ENCODE peak calls at places on chromosomes 13 and 19, in eight cellular contexts. V is osteoblast, K is aorta, Q is left ventricle myocardium inferior, S is tibial artery, D is endodermal cell, O is heart left ventricle, H is IMR-90. I is an unnamed sample.

GRCh38 chr13:49366841-49367240 is 77.0 kb downstream of the CAB39L start:
- DNase-seq in Q (no peak), D (no peak), S (peak; percentile 79), K (peak; percentile 51), V (no peak), H (peak; percentile 39), O (no peak), I (no peak)

GRCh38 chr13:39765801-39766463 is 110.5 kb downstream of the COG6 start:
- DNase-seq in Q (peak; percentile 35), H (no peak), V (peak; percentile 23), O (peak; percentile 34), K (no peak), D (peak; percentile 76), S (no peak), I (no peak)

GRCh38 chr13:95155093-95155492 is 146.2 kb downstream of the ABCC4 start:
- DNase-seq in Q (no peak), V (no peak), D (no peak), H (no peak), K (no peak), S (no peak), O (no peak), I (no peak)

GRCh38 chr19:56678205-56678604 is 6.6 kb upstream of the ZNF835 start:
- DNase-seq in D (no peak), V (no peak), O (no peak), S (no peak), K (no peak), Q (no peak), H (no peak), I (no peak)

GRCh38 chr13:105139380-105140285 is 1395.8 kb downstream of the EFNB2 start:
- DNase-seq in H (peak; percentile 62), K (peak; percentile 73), D (peak; percentile 59), S (peak; percentile 65), O (peak; percentile 36), Q (peak; percentile 26), V (no peak), I (peak; percentile 4)

GRCh38 chr19:44712864-44713515 is 14.0 kb downstream of the CEACAM16 start:
- DNase-seq in V (no peak), S (no peak), D (no peak), H (no peak), K (no peak), Q (no peak), O (no peak), I (no peak)

GRCh38 chr19:16661480-16662034 is 618 bp downstream of the TMEM38A start:
- DNase-seq in V (peak; percentile 58), S (peak; percentile 91), D (peak; percentile 69), Q (peak; percentile 71), H (no peak), K (peak; percentile 62), O (peak; percentile 72), I (no peak)

GRCh38 chr19:38162632-38163031 is 61.4 kb downstream of the DPF1 start:
- DNase-seq in Q (no peak), D (no peak), H (no peak), K (no peak), V (no peak), S (no peak), O (no peak), I (no peak)

DNA sequence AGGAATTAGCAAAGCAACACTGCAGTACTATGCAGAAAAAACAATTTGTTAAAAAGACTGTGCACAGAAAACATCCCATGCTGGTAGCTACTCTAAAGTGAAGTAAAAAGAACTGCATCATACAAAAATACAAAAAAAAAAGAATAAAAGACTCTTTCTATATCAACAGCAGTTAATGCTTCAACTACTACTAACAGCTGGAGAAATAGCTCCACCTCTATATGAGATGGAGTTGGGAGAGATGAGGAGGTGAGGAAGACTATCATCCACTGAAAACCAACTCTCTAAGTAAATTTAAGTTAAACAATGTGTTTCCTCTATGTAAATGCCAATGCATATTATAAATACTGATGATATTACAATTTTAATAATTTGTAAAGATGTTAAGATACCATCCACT is 1.8 kb downstream of the ZC3H13 start:
- DNase-seq in S (no peak), V (peak; percentile 5), Q (no peak), K (no peak), O (no peak), H (no peak), D (no peak), I (no peak)
- H3K4me3 ChIP-seq in S (no peak overlapping the region), V (no peak overlapping the region), Q (peak overlapping the region; percentile 85), K (no peak overlapping the region), O (peak overlapping the region; percentile 80), H (no peak overlapping the region), D (peak overlapping the region; percentile 88), I (no peak overlapping the region)

GRCh38 chr19:53977429-53977990 is 13.9 kb upstream of the CACNG6 start:
- DNase-seq in D (peak; percentile 93), O (peak; percentile 79), K (peak; percentile 85), S (peak; percentile 78), Q (peak; percentile 61), V (peak; percentile 96), H (peak; percentile 78), I (no peak)

GRCh38 chr19:53981408-53981998 is 9.9 kb upstream of the CACNG6 start:
- DNase-seq in V (peak; percentile 86), O (no peak), H (no peak), S (no peak), D (peak; percentile 71), Q (no peak), K (no peak), I (no peak)

GRCh38 chr19:53980553-53981407 is 10.7 kb upstream of the CACNG6 start:
- DNase-seq in Q (no peak), H (peak; percentile 19), O (no peak), S (no peak), K (no peak), V (peak; percentile 86), D (peak; percentile 94), I (no peak)

GRCh38 chr19:53978975-53979801 is 12.2 kb upstream of the CACNG6 start:
- DNase-seq in H (no peak), O (no peak), Q (no peak), K (no peak), S (no peak), V (peak; percentile 49), D (no peak), I (no peak)

DNA sequence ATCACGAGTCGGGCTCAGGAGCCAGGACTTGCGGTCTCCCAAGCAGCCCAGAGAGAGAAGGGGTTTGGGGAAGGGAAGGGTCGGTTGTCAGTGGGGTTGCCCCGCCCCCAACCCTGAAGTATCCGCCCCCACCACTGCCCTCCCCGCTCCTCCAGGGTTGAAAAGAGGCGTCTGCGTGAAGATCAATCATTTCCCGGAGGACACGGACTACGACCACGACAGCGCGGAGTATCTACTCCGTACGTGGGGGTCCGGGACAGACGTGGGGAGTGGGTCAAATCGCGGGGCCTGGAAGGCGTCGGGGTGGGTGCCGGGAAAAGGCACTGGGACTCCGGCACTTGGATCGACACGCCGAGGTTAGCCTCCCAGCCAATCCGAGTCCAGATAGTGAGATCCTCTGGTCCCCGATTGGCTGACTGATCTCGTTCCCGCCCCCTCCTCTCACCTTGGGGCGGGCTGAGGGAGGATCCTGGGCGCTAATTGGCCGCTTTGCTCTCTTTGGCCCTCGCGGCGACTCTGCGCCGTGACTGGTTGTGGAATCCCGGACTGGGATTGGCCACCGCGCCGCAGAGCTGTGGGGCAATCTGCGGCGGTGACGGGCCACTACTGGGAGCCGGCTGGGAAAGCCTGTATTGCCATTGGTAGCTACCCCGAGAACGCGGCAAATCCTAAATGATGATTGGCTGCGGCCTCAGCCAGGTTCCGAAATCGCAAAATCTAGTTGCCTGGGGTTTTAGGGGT is 13.3 kb upstream of the CACNG6 start:
- DNase-seq in Q (peak; percentile 50), D (peak; percentile 98), H (peak; percentile 84), O (peak; percentile 62), S (no peak), V (peak; percentile 97), K (peak; percentile 70), I (no peak)
- H3K27ac ChIP-seq in Q (no peak overlapping the region), D (no peak overlapping the region), H (no peak overlapping the region), O (no peak overlapping the region), S (no peak overlapping the region), V (no peak overlapping the region), K (no peak overlapping the region), I (no peak overlapping the region)

GRCh38 chr19:39308531-39309304 is 11.9 kb downstream of the LRFN1 start:
- DNase-seq in V (peak; percentile 52), S (peak; percentile 45), Q (no peak), D (peak; percentile 94), K (peak; percentile 16), O (no peak), H (no peak), I (no peak)

GRCh38 chr19:39306075-39306474 is 9.9 kb downstream of the IFNL1 start:
- DNase-seq in O (no peak), K (no peak), H (no peak), V (peak; percentile 41), S (no peak), D (no peak), Q (no peak), I (no peak)

GRCh38 chr19:39307822-39308530 is 11.8 kb downstream of the IFNL1 start:
- DNase-seq in V (peak; percentile 49), O (no peak), S (peak; percentile 56), D (peak; percentile 83), H (no peak), Q (no peak), K (peak; percentile 40), I (no peak)

GRCh38 chr19:39304701-39305571 is 8.7 kb downstream of the IFNL1 start:
- DNase-seq in D (peak; percentile 56), S (peak; percentile 39), H (no peak), K (peak; percentile 30), O (no peak), Q (no peak), V (peak; percentile 51), I (no peak)

DNA sequence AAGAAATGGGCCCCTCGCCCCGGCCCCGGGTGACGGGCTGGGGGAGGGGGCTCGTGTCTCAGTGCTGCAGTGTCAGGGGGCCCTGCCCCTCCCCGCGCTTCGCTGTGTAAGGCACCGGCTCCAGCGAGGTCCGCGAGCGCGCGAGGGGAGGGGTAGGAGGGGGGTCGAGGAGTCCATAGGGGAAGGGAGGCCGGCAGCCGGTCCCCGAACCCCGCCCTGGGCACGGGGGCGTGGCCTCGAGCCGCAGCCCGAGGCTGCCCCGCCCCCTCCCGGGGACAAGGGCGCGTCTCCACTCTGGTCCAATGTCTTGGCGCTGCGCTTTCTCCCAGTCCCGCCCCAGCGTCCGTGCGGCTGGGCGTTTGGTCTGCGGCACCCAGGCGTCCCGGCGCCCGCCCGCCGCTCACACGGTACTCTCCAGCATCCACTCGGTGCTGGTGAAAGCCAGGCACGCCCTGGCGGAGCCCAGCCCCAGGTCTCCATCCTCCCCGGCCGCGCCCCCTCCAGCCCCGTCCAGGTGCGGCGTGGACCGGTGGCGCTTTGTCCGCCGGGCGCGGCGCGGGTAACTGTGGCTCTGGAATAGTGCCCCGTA is 11.1 kb downstream of the IFNL1 start:
- DNase-seq in Q (no peak), H (no peak), D (peak; percentile 90), O (no peak), V (peak; percentile 36), S (peak; percentile 54), K (peak; percentile 42), I (no peak)
- H3K4me3 ChIP-seq in Q (peak overlapping the region; percentile 52), H (no peak overlapping the region), D (peak overlapping the region; percentile 73), O (peak overlapping the region; percentile 28), V (no peak overlapping the region), S (no peak overlapping the region), K (no peak overlapping the region), I (peak overlapping the region; percentile 52)

GRCh38 chr19:47487551-47488515 is 3.8 kb upstream of the KPTN start:
- DNase-seq in S (no peak), D (no peak), H (no peak), Q (no peak), V (no peak), K (no peak), O (no peak), I (no peak)

GRCh38 chr19:47491358-47492136 is 7.5 kb upstream of the KPTN start:
- DNase-seq in Q (no peak), O (no peak), S (no peak), H (no peak), D (no peak), K (no peak), V (no peak), I (no peak)

GRCh38 chr19:47490847-47491246 is 6.8 kb upstream of the KPTN start:
- DNase-seq in O (no peak), K (no peak), D (no peak), Q (no peak), V (no peak), H (no peak), S (no peak), I (no peak)

GRCh38 chr19:47490031-47490430 is 6.0 kb upstream of the KPTN start:
- DNase-seq in S (no peak), K (no peak), D (no peak), Q (no peak), H (no peak), V (no peak), O (no peak), I (no peak)

GRCh38 chr19:47489072-47489914 is 5.3 kb upstream of the KPTN start:
- DNase-seq in K (no peak), D (no peak), H (no peak), S (no peak), Q (no peak), V (peak; percentile 95), O (no peak), I (no peak)
- H3K27ac ChIP-seq in K (no peak overlapping the region), D (no peak overlapping the region), H (no peak overlapping the region), S (no peak overlapping the region), Q (no peak overlapping the region), V (no peak overlapping the region), O (no peak overlapping the region), I (no peak overlapping the region)